ENCODE peak calls at places on chromosomes 6 and 20, in six cellular contexts. O is effector memory CD4-positive, alpha-beta T cell; K is lower lobe of right lung; B is tibial nerve; P is SJSA1; I is mesendoderm. W is an unnamed sample. For H3K36me3, the result is how much of the 10 kb centered on the place peaks cover.

GRCh38 chr6:166330612-166331011 is 11.7 kb downstream of the SFT2D1 start:
- DNase-seq in O (no peak), K (no peak), B (no peak), P (no peak), I (peak), W (peak)

GRCh38 chr6:85669735-85670194 is 27.1 kb upstream of the SYNCRIP start:
- DNase-seq in O (peak), K (no peak), B (no peak), P (peak), I (peak), W (no peak)

GRCh38 chr20:10573273-10573950 is 100.4 kb downstream of the JAG1 start:
- DNase-seq in O (no peak), K (no peak), B (no peak), P (peak), I (no peak), W (no peak)

GRCh38 chr6:71602385-71602949 is 283.9 kb upstream of the RIMS1 start:
- DNase-seq in O (no peak), K (no peak), B (no peak), P (no peak), I (no peak), W (no peak)

GRCh38 chr6:26044140-26045045 is 42.8 kb upstream of the HFE start:
- DNase-seq in O (no peak), K (peak), B (no peak), P (no peak), I (no peak), W (peak)

GRCh38 chr6:154509421-154510143 is 903 bp downstream of the CNKSR3 start:
- DNase-seq in O (no peak), K (peak), B (no peak), P (peak), I (peak), W (peak)

GRCh38 chr6:141521440-141521839 is 611.3 kb upstream of the GJE1 start:
- DNase-seq in O (no peak), K (no peak), B (no peak), P (no peak), I (no peak), W (no peak)

GRCh38 chr20:43583982-43584432 is 6.7 kb upstream of the IFT52 start:
- DNase-seq in O (no peak), K (peak), B (peak), P (peak), I (no peak), W (peak)

GRCh38 chr6:71385111-71385822 is 96.7 kb downstream of the OGFRL1 start:
- DNase-seq in O (no peak), K (no peak), B (no peak), P (no peak), I (no peak), W (no peak)

GRCh38 chr6:32668226-32668747 is 1.8 kb upstream of the HLA-DQB1 start:
- DNase-seq in O (peak), K (peak), B (peak), P (peak), I (peak), W (peak)

GRCh38 chr6:48744948-48745347 is 634.0 kb upstream of the PTCHD4 start:
- DNase-seq in O (no peak), K (no peak), B (no peak), P (no peak), I (no peak), W (no peak)

DNA sequence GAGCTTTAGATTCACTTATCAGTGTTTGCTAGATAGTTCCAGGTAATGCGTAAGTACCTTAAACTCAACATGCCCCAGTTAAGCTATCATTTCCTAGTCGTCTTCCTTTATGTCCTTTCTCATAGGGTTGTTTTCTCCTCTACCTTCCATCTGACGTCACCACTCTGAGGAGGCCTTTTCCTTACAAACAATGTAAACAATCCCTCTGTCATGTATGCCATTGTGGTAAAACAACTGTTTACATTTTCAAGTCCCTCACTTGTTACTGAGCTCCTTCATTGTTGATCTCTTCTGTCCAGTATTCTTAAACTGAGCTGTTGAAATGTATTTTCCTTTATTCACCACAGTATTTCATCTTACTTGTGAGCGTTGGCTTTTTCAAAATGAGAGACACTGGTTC is 45.4 kb upstream of the PLCG1 start:
- DNase-seq in O (no peak), K (no peak), B (no peak), P (peak), I (no peak), W (no peak)
- H3K36me3 ChIP-seq in O (under half), K (half or more), B (under half), P (half or more), I (under half), W (under half)

GRCh38 chr6:147509900-147510299 is 1.4 kb downstream of the SAMD5 start:
- DNase-seq in O (no peak), K (no peak), B (no peak), P (no peak), I (peak), W (peak)

GRCh38 chr6:147508073-147508870 is at the start of gene SAMD5:
- DNase-seq in O (no peak), K (peak), B (no peak), P (peak), I (peak), W (peak)

GRCh38 chr6:147507162-147508072 is 1.1 kb upstream of the SAMD5 start:
- DNase-seq in O (no peak), K (peak), B (no peak), P (peak), I (peak), W (peak)

GRCh38 chr6:147510949-147511590 is 2.6 kb downstream of the SAMD5 start:
- DNase-seq in O (no peak), K (no peak), B (no peak), P (no peak), I (peak), W (peak)

DNA sequence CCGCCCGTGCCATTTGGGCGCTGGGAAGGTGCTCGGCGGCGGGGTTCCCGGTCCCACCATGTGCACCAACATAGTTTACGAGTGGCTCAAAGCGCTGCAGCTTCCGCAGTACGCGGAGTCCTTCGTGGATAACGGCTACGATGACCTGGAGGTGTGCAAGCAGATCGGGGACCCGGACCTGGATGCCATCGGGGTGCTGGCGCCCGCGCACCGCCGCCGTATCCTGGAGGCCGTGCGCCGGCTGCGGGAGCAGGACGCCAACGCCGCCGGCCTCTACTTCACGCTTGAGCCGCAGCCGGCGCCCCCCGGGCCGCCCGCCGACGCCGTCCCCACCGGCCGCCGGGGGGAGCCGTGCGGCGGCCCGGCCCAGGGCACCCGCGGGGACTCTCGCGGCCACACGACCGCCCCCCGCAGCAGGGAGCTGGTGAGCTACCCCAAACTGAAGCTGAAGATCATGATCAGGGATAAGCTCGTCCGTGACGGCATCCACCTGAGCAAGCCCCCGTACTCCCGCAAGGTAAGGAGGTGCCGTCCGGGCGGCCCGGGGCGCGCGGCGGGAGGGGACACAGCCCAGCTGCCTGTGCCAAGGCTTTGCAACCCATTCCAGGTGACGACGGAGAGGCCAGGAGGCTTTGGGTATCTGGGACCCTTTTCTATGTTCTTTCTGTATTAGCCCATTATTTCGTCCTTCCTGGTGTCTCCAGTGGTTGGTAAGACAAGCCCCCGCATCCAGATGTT is 550 bp downstream of the SAMD5 start:
- DNase-seq in O (no peak), K (no peak), B (no peak), P (peak), I (no peak), W (peak)
- H3K4me3 ChIP-seq in O (peak), K (peak), B (peak), P (peak), I (peak), W (peak)

GRCh38 chr6:35469711-35470662 is 1.8 kb downstream of the RPL10A start:
- DNase-seq in O (no peak), K (no peak), B (no peak), P (no peak), I (peak), W (peak)
- H3K27ac ChIP-seq in O (peak), K (peak), B (peak), P (no peak), I (peak), W (peak)

GRCh38 chr6:54084234-54084633 is 27.0 kb upstream of the MLIP start:
- DNase-seq in O (no peak), K (no peak), B (no peak), P (no peak), I (no peak), W (no peak)
- H3K36me3 ChIP-seq in O (under half), K (under half), B (under half), P (under half), I (under half), W (under half)

GRCh38 chr6:101391772-101392560 is 1.5 kb upstream of the GRIK2 start:
- DNase-seq in O (no peak), K (no peak), B (no peak), P (no peak), I (peak), W (no peak)
- H3K4me3 ChIP-seq in O (no peak), K (no peak), B (peak), P (no peak), I (no peak), W (no peak)

DNA sequence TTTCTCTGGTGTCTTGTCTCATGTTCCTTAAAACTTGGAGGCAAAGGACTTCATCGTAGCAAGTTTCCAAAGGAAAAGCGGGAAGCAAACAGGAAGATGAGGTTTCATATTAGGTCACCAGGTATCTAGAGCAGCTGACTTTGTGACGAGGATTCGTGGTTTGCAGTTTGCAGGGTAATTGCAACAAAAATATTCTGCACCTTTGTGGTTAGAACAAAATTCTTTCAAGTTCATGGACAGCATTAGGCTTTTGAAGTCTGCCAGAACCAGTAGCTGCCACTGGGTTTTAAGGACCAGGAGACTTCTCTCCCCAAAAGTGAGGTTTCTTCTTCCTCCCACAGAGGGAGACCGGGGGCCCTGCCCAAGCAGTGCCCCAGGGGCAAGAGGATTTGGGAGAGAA is 63.4 kb downstream of the RPP40 start:
- DNase-seq in O (no peak), K (no peak), B (no peak), P (no peak), I (no peak), W (no peak)
- H3K27ac ChIP-seq in O (no peak), K (no peak), B (no peak), P (no peak), I (no peak), W (no peak)

GRCh38 chr20:47213960-47214359 is 142.5 kb downstream of the ZMYND8 start:
- DNase-seq in O (no peak), K (no peak), B (no peak), P (no peak), I (no peak), W (no peak)

GRCh38 chr20:47211036-47211435 is 145.5 kb downstream of the ZMYND8 start:
- DNase-seq in O (no peak), K (no peak), B (no peak), P (no peak), I (no peak), W (no peak)

GRCh38 chr20:47210470-47210869 is 146.0 kb downstream of the ZMYND8 start:
- DNase-seq in O (no peak), K (no peak), B (no peak), P (no peak), I (no peak), W (no peak)

GRCh38 chr20:47209982-47210381 is 146.5 kb downstream of the ZMYND8 start:
- DNase-seq in O (no peak), K (no peak), B (no peak), P (no peak), I (no peak), W (no peak)

GRCh38 chr20:47212606-47213207 is 143.8 kb downstream of the ZMYND8 start:
- DNase-seq in O (no peak), K (no peak), B (no peak), P (no peak), I (no peak), W (no peak)
- H3K36me3 ChIP-seq in O (half or more), K (half or more), B (under half), P (half or more), I (under half), W (under half)

GRCh38 chr6:15894973-15895858 is 232.4 kb upstream of the DTNBP1 start:
- DNase-seq in O (no peak), K (no peak), B (no peak), P (no peak), I (no peak), W (no peak)
- H3K4me3 ChIP-seq in O (no peak), K (no peak), B (no peak), P (no peak), I (no peak), W (no peak)